ENCODE peak calls at places on chromosomes 6 and 20, in seven cellular contexts. Q is lower lobe of right lung, H is cardiac muscle cell, N is pancreas, B is left lung, G is ascending aorta, M is IMR-90. D is an unnamed sample.

GRCh38 chr20:1833728-1834726 is 61.2 kb upstream of the SIRPA start:
- DNase-seq in Q (no peak), H (peak), N (no peak), B (no peak), G (no peak), M (no peak), D (no peak)

GRCh38 chr6:117552618-117553017 is 49.7 kb downstream of the GOPC start:
- DNase-seq in Q (no peak), H (no peak), N (no peak), B (no peak), G (no peak), M (peak), D (no peak)

GRCh38 chr6:759729-760128 is 66.8 kb upstream of the EXOC2 start:
- DNase-seq in Q (no peak), H (no peak), N (no peak), B (no peak), G (no peak), M (no peak), D (no peak)

GRCh38 chr20:34768105-34768504 is 57.3 kb downstream of the NCOA6 start:
- DNase-seq in Q (no peak), H (no peak), N (no peak), B (no peak), G (no peak), M (peak), D (peak)

GRCh38 chr20:3795511-3796468 is at the start of gene CDC25B:
- DNase-seq in Q (peak), H (peak), N (peak), B (peak), G (peak), M (peak), D (peak)

GRCh38 chr6:21479140-21479539 is 114.4 kb upstream of the SOX4 start:
- DNase-seq in Q (no peak), H (no peak), N (peak), B (no peak), G (no peak), M (peak), D (no peak)

GRCh38 chr20:9140172-9140760 is 71.4 kb downstream of the PLCB4 start:
- DNase-seq in Q (no peak), H (no peak), N (no peak), B (no peak), G (no peak), M (no peak), D (no peak)

GRCh38 chr6:39915866-39916265 is 18.4 kb downstream of the MOCS1 start:
- DNase-seq in Q (no peak), H (no peak), N (no peak), B (no peak), G (no peak), M (no peak), D (no peak)

GRCh38 chr20:52192296-52193007 is 873 bp upstream of the ZFP64 start:
- DNase-seq in Q (peak), H (peak), N (no peak), B (no peak), G (no peak), M (no peak), D (no peak)

GRCh38 chr6:170366248-170366960 is 59.8 kb downstream of the FAM120B start:
- DNase-seq in Q (no peak), H (no peak), N (no peak), B (no peak), G (no peak), M (no peak), D (no peak)

GRCh38 chr6:147758305-147758704 is 249.8 kb downstream of the SAMD5 start:
- DNase-seq in Q (no peak), H (no peak), N (no peak), B (no peak), G (no peak), M (no peak), D (no peak)

GRCh38 chr6:28399370-28400121 is at the start of gene ZSCAN12:
- DNase-seq in Q (peak), H (peak), N (peak), B (peak), G (peak), M (peak), D (peak)
- TF ChIP-seq CTCF in Q (peak), H (peak), N (peak), B (peak), G (peak), M (peak), D (peak)

GRCh38 chr6:142822383-142822782 is 122.6 kb downstream of the HIVEP2 start:
- DNase-seq in Q (no peak), H (no peak), N (no peak), B (no peak), G (no peak), M (no peak), D (no peak)

GRCh38 chr6:142821860-142822259 is 123.1 kb downstream of the HIVEP2 start:
- DNase-seq in Q (no peak), H (no peak), N (no peak), B (no peak), G (no peak), M (no peak), D (no peak)

GRCh38 chr6:142821164-142821716 is 123.7 kb downstream of the HIVEP2 start:
- DNase-seq in Q (no peak), H (no peak), N (no peak), B (no peak), G (no peak), M (no peak), D (no peak)

GRCh38 chr6:142819603-142820335 is 125.2 kb downstream of the HIVEP2 start:
- DNase-seq in Q (no peak), H (no peak), N (no peak), B (no peak), G (no peak), M (peak), D (no peak)

GRCh38 chr6:142820336-142821016 is 124.5 kb downstream of the HIVEP2 start:
- DNase-seq in Q (no peak), H (no peak), N (no peak), B (no peak), G (no peak), M (no peak), D (no peak)
- H3K4me3 ChIP-seq in Q (peak), H (no peak), N (no peak), B (peak), G (peak), M (no peak), D (no peak)

GRCh38 chr20:58395604-58396003 is 6.6 kb downstream of the VAPB start:
- DNase-seq in Q (no peak), H (no peak), N (no peak), B (no peak), G (no peak), M (no peak), D (no peak)
- TF ChIP-seq CTCF in Q (no peak), H (no peak), N (no peak), B (no peak), G (no peak), M (no peak), D (no peak)

DNA sequence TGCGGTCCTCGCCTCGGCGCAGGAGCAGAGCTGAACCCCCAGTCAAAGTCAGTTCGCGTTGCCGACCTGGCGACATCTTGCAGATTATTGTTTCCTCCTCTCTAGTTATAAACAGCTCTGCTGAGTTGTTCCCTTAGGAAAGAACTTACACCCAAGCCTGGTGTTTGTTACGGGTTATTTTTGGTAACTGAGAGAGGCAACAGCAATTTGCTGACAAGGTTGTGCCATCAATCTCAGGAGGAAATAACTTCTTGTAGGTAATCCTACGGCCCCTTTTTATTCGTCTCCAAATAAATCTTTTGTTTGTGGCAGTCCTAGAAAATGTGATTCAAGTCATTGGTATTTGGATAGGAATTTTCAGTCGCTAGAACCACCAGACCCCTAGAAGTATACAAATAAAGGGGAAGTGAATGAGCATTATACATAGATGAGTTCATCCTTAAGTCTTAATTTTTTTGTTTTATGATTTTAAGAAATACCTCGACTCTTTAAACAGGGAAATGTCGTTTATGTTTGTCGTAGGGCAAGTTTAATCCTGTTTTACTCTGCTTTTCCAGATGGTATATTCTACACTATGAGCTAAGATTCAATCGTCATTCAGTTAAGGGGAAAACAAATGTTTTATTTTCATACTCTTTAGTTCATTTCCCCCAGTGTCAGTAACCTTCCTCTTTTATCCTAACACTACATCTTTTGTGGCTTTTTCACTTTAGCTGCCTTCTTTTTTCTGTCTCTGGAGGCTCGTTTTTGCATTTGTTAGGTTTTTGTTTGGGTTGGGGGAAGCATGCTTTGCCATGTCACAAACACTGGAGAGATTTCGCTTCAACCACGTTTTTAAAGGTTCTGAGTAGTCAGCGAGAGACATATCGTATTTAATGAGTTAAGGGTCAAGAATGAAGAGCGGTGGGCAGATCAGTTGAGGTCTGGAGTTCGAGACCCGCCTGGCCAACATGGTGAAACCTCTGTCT is 1.2 kb downstream of the PM20D2 start:
- DNase-seq in Q (no peak), H (peak), N (no peak), B (no peak), G (no peak), M (peak), D (no peak)
- H3K4me3 ChIP-seq in Q (peak), H (peak), N (peak), B (peak), G (peak), M (peak), D (peak)

DNA sequence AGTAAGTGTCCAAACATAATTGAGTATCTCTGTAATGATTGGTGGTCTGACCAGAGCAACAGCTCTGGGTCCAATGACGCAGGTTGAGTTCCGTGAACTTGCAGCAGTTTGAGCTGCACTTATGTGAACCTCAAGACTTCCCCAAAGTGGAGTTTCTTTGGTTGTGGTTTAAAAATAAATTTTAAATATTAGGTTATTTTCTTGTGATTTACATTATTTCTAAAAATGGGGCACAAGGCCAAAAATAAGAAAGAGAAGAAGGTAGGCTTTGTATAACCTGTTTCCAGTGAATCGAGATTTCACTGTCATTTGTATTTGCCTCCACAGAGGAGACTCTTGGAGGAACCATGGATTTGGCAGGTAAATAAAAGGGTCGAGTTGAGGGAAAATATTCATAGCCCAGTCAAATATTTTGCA is 166.4 kb upstream of the ZNF217 start:
- DNase-seq in Q (no peak), H (no peak), N (no peak), B (no peak), G (no peak), M (no peak), D (no peak)
- TF ChIP-seq CTCF in Q (no peak), H (no peak), N (no peak), B (no peak), G (no peak), M (no peak), D (no peak)

GRCh38 chr6:105601541-105602174 is 198.8 kb upstream of the PREP start:
- DNase-seq in Q (peak), H (no peak), N (peak), B (no peak), G (peak), M (peak), D (peak)
- H3K4me3 ChIP-seq in Q (no peak), H (no peak), N (no peak), B (no peak), G (peak), M (peak), D (no peak)

GRCh38 chr20:32893878-32894483 is 35.3 kb downstream of the EFCAB8 start:
- DNase-seq in Q (no peak), H (peak), N (no peak), B (no peak), G (no peak), M (peak), D (no peak)
- TF ChIP-seq CTCF in Q (peak), H (peak), N (no peak), B (no peak), G (no peak), M (peak), D (peak)

DNA sequence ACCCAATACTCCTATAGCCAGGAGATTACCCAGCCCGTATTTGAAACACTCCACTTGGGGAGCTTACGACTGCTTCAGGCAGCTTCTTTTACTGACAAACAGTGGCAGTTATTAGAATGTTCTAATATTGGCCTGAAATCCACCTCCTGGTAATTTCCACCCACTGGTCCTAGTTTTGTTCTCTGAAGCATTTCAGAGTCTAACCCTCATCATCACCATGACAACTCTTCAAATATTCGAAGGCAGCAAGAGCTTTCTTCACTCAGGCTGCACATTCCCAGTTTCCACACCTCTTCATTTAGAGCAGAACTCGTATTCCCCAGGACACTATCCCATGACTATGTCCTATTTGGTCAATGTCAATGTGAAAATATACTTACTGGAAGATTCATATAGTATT is 325.6 kb downstream of the UBE3D start:
- DNase-seq in Q (no peak), H (no peak), N (no peak), B (no peak), G (no peak), M (no peak), D (no peak)
- H3K4me3 ChIP-seq in Q (no peak), H (no peak), N (no peak), B (no peak), G (no peak), M (no peak), D (no peak)

DNA sequence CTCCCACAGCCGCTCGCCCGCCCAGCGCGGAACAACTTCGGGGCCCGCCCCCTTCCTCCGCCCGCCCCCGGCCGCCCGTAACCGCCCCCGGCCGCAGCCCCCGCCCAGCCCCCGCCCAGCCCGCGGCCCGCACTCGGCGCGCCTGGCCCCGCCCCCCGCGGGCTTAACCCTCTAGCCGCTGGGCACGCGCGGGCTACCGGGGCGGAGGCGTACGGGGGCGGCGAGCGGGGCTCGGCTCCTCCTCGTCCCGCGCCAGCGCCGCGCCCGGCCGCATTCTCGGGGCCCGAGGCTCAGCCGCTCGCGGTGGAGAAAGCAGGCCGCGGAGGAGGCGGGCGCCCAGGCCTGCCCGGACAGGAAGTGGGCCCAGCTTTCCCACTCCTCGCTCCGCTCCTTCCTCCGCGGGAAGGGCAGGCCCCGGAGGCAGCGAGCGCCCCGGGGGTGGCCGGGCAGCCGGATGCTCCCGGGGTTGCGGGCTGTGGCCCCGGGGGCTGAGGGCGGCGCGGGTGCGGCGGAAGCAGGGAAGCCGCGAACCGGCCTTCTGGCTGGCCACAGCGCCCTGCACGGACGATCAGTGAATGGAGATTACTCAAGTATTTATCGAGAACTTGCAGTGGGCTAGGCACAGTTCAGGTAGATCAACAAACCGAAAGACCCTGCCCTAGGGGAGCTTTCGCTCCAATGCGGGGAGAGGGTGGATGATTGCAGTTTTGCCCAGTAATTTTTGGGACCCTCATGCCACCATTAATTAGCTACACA is at the start of gene TRAM2:
- DNase-seq in Q (peak), H (peak), N (peak), B (peak), G (peak), M (peak), D (no peak)
- TF ChIP-seq CTCF in Q (peak), H (peak), N (no peak), B (no peak), G (no peak), M (peak), D (no peak)

DNA sequence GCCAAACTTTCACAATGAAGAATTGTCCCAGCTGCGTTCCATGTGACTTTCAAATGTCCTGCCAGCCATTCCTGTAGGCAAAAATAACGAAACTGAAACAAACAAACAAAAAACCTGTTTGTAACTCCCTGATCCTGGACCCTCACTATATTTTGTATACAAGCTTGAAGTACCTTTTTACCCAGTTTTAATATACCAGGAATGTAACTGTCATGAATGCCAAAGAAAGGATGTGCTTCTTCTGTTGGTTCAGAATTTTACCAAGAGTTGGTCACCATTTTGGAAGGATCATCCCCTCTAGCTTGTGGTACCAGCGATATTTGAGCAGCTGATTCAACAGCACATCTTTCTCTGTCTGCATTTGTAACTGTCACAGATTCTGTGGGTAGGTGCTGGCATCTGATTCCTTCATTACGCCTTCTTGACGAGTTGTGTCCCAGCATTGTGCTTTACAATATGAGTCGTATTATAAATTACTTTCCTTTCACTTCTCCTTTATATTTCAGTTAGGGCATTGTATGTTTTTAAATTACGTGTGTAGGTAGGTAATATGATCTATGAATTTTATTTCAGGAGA is 93.9 kb downstream of the DLGAP4 start:
- DNase-seq in Q (no peak), H (no peak), N (no peak), B (no peak), G (no peak), M (no peak), D (no peak)
- H3K4me3 ChIP-seq in Q (no peak), H (no peak), N (no peak), B (no peak), G (no peak), M (no peak), D (no peak)